ENCODE peak calls at places on chromosomes 16 and 17, in ten cellular contexts. R, B, F, U, C, H, L, P, Q and Z are unnamed samples.

GRCh38 chr17:58082341-58082869 is 814 bp upstream of the DYNLL2 start:
- DNase-seq in F (no peak), L (no peak), Q (peak), C (no peak), U (no peak), R (no peak), B (no peak), P (no peak), H (no peak), Z (no peak)

GRCh38 chr16:81550412-81550768 is 105.8 kb downstream of the CMIP start:
- DNase-seq in U (no peak), Q (no peak), B (no peak), L (no peak), H (no peak), R (no peak), C (no peak), F (no peak), P (no peak), Z (no peak)

GRCh38 chr17:27975146-27976011 is 67.1 kb upstream of the NLK start:
- DNase-seq in C (no peak), Q (no peak), F (no peak), B (no peak), R (peak), P (no peak), U (peak), H (no peak), L (peak), Z (no peak)

GRCh38 chr16:79426663-79427062 is 173.9 kb downstream of the MAF start:
- DNase-seq in B (no peak), U (no peak), H (no peak), P (no peak), Q (no peak), R (no peak), C (no peak), L (no peak), F (no peak), Z (no peak)

GRCh38 chr16:50323335-50324011 is 45.3 kb downstream of the BRD7 start:
- DNase-seq in U (peak), P (no peak), R (peak), L (no peak), H (peak), C (no peak), F (no peak), B (no peak), Q (peak), Z (no peak)

GRCh38 chr17:44565866-44566443 is 8.7 kb downstream of the FZD2 start:
- DNase-seq in H (no peak), C (no peak), F (no peak), Q (no peak), P (no peak), U (no peak), R (no peak), B (no peak), L (no peak), Z (no peak)

GRCh38 chr16:52773026-52773425 is 226.1 kb upstream of the TOX3 start:
- DNase-seq in C (no peak), Q (no peak), F (no peak), B (no peak), P (no peak), R (no peak), U (no peak), L (no peak), H (no peak), Z (no peak)

GRCh38 chr16:56108724-56109123 is 82.6 kb upstream of the GNAO1 start:
- DNase-seq in C (no peak), F (no peak), R (no peak), H (no peak), B (no peak), Q (peak), U (no peak), L (no peak), P (no peak), Z (no peak)